ENCODE peak calls at places on chromosomes 16 and 17, in ten cellular contexts. O is OCI-LY7; W is cardiac muscle cell; I is left ventricle myocardium inferior; U is PC-3; T is gastrocnemius medialis; F is hepatocyte; X is upper lobe of right lung; Z is IMR-90; H is effector memory CD4-positive, alpha-beta T cell. J is an unnamed sample.

GRCh38 chr16:88597856-88598491 is 27.8 kb downstream of the ZC3H18 start:
- DNase-seq in H (no peak), W (no peak), T (no peak), I (no peak), Z (no peak), F (no peak), X (no peak), U (no peak), O (no peak), J (no peak)

GRCh38 chr16:86545927-86546637 is 9.0 kb downstream of the MTHFSD start:
- DNase-seq in F (no peak), W (no peak), U (no peak), H (no peak), T (no peak), Z (no peak), I (no peak), O (no peak), X (no peak), J (no peak)

GRCh38 chr17:56441331-56441730 is 152.2 kb upstream of the NOG start:
- DNase-seq in O (no peak), U (peak; percentile 16), T (no peak), F (no peak), W (peak; percentile 29), H (no peak), X (no peak), I (no peak), Z (peak; percentile 81), J (no peak)

GRCh38 chr16:30644334-30644830 is 6.4 kb upstream of the PRR14 start:
- DNase-seq in W (no peak), O (no peak), T (no peak), F (no peak), U (no peak), X (no peak), I (no peak), Z (no peak), H (no peak), J (no peak)

GRCh38 chr16:69839240-69839688 is 77.1 kb downstream of the WWP2 start:
- DNase-seq in U (no peak), X (no peak), Z (no peak), I (no peak), H (no peak), F (no peak), W (no peak), O (no peak), T (no peak), J (peak; percentile 82)

GRCh38 chr17:67293251-67294203 is 48.5 kb upstream of the HELZ start:
- DNase-seq in F (peak; percentile 67), X (peak; percentile 85), W (peak; percentile 70), T (peak; percentile 62), Z (peak; percentile 29), U (peak; percentile 54), I (peak; percentile 61), O (peak; percentile 83), H (peak; percentile 43), J (peak; percentile 67)

GRCh38 chr16:62038225-62038624 is 2.0 kb upstream of the CDH8 start:
- DNase-seq in U (peak; percentile 6), X (no peak), W (no peak), I (no peak), T (no peak), F (no peak), Z (no peak), H (no peak), O (no peak), J (no peak)

GRCh38 chr16:67013823-67014640 is 14.9 kb upstream of the CBFB start:
- DNase-seq in F (peak; percentile 90), W (peak; percentile 89), O (peak; percentile 66), U (peak; percentile 32), H (peak; percentile 60), X (peak; percentile 85), T (peak; percentile 66), I (peak; percentile 87), Z (peak; percentile 46), J (peak; percentile 41)

DNA sequence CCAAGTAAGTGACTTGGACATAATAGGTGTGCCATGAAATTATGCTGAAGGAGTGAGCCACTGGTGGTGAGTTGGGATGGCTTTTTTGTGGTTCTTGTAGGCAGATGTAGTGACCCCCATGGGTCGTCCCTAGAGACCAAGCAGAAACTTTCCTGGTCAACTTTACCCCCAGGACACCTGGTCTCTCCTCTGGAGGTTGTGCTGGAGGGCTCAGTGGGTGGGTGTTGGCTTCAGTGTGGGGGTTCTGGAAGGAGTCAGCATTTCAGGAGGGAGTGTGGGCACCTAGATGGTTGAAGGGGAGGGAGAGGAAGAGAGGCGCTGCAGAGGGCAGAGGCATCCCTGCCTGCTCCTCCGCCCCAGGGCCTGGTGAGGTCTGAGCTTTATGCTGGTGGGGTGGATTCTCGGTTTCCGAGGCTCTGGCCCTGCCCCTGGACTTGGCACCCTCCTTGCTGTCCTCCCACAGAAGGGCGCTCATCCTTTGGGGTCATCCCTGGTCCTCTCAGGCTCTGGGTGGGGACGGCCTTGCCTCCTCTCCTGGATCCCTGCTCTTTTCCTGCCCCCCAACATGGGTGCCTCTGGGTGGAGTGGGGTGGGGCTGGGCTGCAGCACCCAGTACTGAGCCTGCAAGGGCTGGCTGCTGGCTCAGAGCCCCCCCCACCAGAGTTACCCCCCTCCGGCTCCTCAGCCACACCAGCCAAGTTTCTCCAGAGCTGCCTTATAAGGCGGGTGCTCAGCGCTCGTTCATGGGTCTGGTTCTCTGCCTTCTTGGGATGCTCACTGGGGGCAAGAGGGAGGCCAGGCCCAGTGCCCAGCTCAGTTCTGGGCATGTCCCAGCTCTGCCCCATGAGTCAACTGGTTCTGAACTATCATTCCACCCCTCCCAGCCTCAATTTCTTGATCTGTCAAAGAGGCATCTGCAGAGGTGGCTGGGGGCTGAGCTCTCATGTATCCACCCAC is 266.8 kb downstream of the SEC14L1 start:
- DNase-seq in Z (no peak), H (no peak), U (no peak), I (no peak), X (no peak), F (no peak), T (no peak), O (peak; percentile 56), W (no peak), J (no peak)
- H3K4me1 ChIP-seq in Z (peaks cover 72% of the 10 kb centered on the region), H (peaks cover 86% of the 10 kb centered on the region), U (peaks cover 45% of the 10 kb centered on the region), I (peaks cover 81% of the 10 kb centered on the region), X (peaks cover 69% of the 10 kb centered on the region), F (peaks cover 27% of the 10 kb centered on the region), T (peaks cover 30% of the 10 kb centered on the region), O (peaks cover 100% of the 10 kb centered on the region), W (peaks cover 14% of the 10 kb centered on the region), J (no peaks in the 10 kb centered on the region)

DNA sequence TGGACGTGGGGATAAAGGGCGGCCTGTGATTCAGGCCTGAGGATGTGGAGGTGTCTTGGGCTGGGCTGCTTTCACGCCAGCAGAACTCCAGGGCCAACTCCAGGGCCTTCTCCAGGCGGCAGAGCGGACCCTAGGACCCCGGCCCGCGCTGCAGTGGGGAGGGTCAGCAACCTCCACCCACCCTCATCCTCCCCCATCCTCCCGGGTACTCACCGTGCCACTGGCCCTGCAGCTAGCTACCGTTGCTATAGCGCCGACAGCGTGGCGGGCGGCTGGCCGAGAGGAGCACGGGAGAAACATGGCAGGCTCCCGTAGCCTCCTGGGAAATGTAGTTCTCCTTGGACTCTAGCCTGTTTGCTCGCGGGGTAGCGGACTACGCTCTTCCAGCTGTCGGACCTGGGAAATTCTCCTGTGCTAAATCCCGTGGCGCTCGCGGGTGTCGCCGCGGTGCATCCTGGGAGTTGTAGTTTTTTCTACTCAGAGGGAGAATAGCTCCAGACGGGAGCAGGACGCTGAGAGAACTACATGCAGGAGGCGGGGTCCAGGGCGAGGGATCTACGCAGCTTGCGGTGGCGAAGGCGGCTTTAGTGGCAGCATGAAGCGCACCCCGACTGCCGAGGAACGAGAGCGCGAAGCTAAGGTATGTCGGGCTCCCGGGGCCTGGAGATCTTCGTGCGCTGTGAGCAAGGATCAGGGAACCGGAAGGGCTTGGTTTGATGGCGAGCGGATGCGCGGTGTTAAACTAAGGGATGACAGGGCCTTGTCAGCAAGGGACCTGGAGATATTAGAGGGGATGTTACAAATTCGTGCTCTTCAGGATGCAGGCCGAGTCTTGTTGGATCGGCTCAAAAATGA is at the start of the genes FTO and RPGRIP1L:
- DNase-seq in U (peak; percentile 97), X (peak; percentile 98), I (peak; percentile 98), O (peak; percentile 98), T (peak; percentile 99), F (peak; percentile 98), H (peak; percentile 95), Z (peak; percentile 99), W (peak; percentile 99), J (peak; percentile 98)
- H3K27ac ChIP-seq in U (no peak within 1 kb of the TSS), X (peak within 1 kb of the TSS; percentile 63), I (peak within 1 kb of the TSS; percentile 74), O (no peak within 1 kb of the TSS), T (peak within 1 kb of the TSS; percentile 87), F (peak within 1 kb of the TSS; percentile 55), H (peak within 1 kb of the TSS; percentile 57), Z (peak within 1 kb of the TSS; percentile 86), W (no peak within 1 kb of the TSS), J (peak within 1 kb of the TSS; percentile 89)

GRCh38 chr16:73034374-73034773 is 13.6 kb downstream of the ZFHX3 start:
- DNase-seq in H (no peak), I (no peak), X (no peak), W (no peak), Z (no peak), F (no peak), U (no peak), T (no peak), O (no peak), J (no peak)

GRCh38 chr16:73033271-73033998 is 14.5 kb downstream of the ZFHX3 start:
- DNase-seq in W (no peak), Z (no peak), I (no peak), X (no peak), T (peak; percentile 67), F (no peak), U (no peak), H (no peak), O (no peak), J (no peak)

GRCh38 chr16:73036074-73036826 is 11.7 kb downstream of the ZFHX3 start:
- DNase-seq in Z (no peak), T (no peak), O (no peak), U (no peak), I (no peak), F (no peak), X (peak; percentile 50), H (no peak), W (no peak), J (no peak)

GRCh38 chr16:73031155-73031866 is 16.6 kb downstream of the ZFHX3 start:
- DNase-seq in U (no peak), W (no peak), F (no peak), Z (no peak), T (no peak), O (no peak), H (no peak), I (no peak), X (peak; percentile 45), J (no peak)

DNA sequence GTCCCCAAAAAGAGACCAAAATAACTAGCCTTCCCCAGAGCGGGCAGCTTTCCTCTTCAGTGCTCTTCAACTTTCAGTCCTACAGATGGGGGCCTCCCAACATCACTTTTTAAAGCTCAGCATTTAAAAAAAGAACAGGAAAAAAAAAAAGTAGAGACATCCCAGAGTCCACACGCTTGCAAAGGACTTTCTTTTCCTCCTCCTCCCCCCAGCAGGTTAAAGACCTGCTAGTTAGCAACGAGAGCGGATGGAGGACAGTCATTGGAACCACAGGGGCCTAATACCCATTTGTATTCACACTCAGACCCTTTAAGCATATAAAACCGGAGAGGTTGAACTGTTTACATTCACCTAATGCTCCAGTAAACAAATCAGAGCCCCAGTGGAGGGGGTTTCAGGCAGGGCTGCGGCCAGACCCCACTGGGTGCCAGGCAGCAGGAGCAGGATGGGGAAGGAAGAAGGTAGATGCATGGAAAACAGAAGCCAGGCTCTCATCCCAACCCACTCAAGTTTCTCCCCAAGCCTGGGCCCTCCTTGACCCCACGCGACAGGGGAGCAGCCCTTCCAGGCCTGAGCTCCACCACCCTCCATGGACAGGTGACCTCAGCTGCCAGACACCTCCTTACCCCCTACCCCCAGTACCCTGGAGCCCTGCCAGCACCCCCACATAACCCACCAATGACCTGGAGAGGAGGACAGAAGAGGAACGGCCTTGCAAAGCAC is 15.2 kb downstream of the ZFHX3 start:
- DNase-seq in O (no peak), F (no peak), U (no peak), T (no peak), H (no peak), Z (no peak), I (no peak), X (no peak), W (no peak), J (no peak)
- H3K4me1 ChIP-seq in O (peaks cover 6% of the 10 kb centered on the region), F (peaks cover 78% of the 10 kb centered on the region), U (peaks cover 9% of the 10 kb centered on the region), T (peaks cover 96% of the 10 kb centered on the region), H (no peaks in the 10 kb centered on the region), Z (peaks cover 23% of the 10 kb centered on the region), I (peaks cover 78% of the 10 kb centered on the region), X (peaks cover 29% of the 10 kb centered on the region), W (peaks cover 90% of the 10 kb centered on the region), J (peaks cover 2% of the 10 kb centered on the region)

DNA sequence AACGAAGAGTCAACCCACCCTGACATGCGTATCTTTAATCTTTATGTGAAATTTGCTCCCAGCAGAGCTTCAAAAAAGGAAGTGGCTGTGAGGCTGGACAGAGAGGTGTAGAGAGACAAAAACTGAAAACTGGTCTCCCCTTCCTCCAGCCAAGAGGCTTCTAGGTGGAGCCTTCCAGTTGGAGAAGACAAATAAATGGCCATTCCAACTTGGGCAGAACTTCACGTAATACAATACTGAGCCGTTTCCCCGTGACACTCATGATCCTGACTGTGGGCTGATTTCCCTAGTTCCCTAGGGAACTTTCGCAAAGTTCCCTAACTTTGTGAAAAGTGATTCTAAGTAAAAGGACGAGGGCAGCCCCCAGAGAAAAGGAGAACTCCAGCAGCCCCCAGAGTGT is 78.8 kb downstream of the ZFHX3 start:
- DNase-seq in T (no peak), F (no peak), W (no peak), U (no peak), X (no peak), O (no peak), Z (no peak), I (no peak), H (no peak), J (no peak)
- H3K27ac ChIP-seq in T (peak overlapping the region; percentile 78), F (no peak overlapping the region), W (no peak overlapping the region), U (no peak overlapping the region), X (no peak overlapping the region), O (no peak overlapping the region), Z (no peak overlapping the region), I (peak overlapping the region; percentile 40), H (no peak overlapping the region), J (no peak overlapping the region)